ENCODE peak calls at places on chromosomes 1 and 21, in six cellular contexts. N is KBM-7; X is stimulated activated naive CD8-positive, alpha-beta T cell treated with anti-CD3 and anti-CD28 coated beads, Interleukin-15, amount 100 ng/mL, for 72 hours; V is hypothalamus; E is activated T-helper 1 cell treated with anti-CD3 and anti-CD28 coated beads, Interleukin-2, amount 50 U/mL, for 16 hours; D is body of pancreas. W is an unnamed sample.

GRCh38 chr1:218480691-218481099 is 135.6 kb downstream of the TGFB2 start:
- DNase-seq in N (no peak), X (no peak), V (no peak), E (no peak), D (no peak), W (no peak)

GRCh38 chr1:100461222-100461621 is 76.7 kb upstream of the GPR88 start:
- DNase-seq in N (no peak), X (no peak), V (no peak), E (no peak), D (no peak), W (no peak)

GRCh38 chr1:86747304-86747703 is 42.9 kb downstream of the SH3GLB1 start:
- DNase-seq in N (no peak), X (no peak), V (no peak), E (no peak), D (no peak), W (no peak)

GRCh38 chr1:3545363-3546047 is 65.8 kb downstream of the MEGF6 start:
- DNase-seq in N (no peak), X (no peak), V (no peak), E (no peak), D (no peak), W (no peak)

GRCh38 chr1:200245492-200245891 is 164.3 kb downstream of the ZNF281 start:
- DNase-seq in N (no peak), X (no peak), V (no peak), E (no peak), D (peak; percentile 22), W (no peak)

GRCh38 chr1:7259955-7260354 is 474.7 kb downstream of the CAMTA1 start:
- DNase-seq in N (no peak), X (no peak), V (no peak), E (no peak), D (no peak), W (no peak)

GRCh38 chr1:243251544-243251943 is 3.5 kb downstream of the CEP170 start:
- DNase-seq in N (no peak), X (no peak), V (no peak), E (no peak), D (no peak), W (no peak)

GRCh38 chr1:78426398-78426797 is 64.4 kb upstream of the PTGFR start:
- DNase-seq in N (no peak), X (no peak), V (no peak), E (no peak), D (no peak), W (no peak)

GRCh38 chr1:207999274-207999915 is 88.5 kb upstream of the CD34 start:
- DNase-seq in N (no peak), X (no peak), V (no peak), E (no peak), D (no peak), W (no peak)

GRCh38 chr1:153535664-153536585 is at the start of gene S100A6:
- DNase-seq in N (peak; percentile 66), X (peak; percentile 72), V (peak; percentile 43), E (peak; percentile 65), D (peak; percentile 63), W (peak; percentile 51)

GRCh38 chr1:244664353-244664752 is 11.4 kb downstream of the DESI2 start:
- DNase-seq in N (no peak), X (no peak), V (no peak), E (no peak), D (no peak), W (no peak)

GRCh38 chr21:43771698-43772367 is 4.3 kb downstream of the CSTB start:
- DNase-seq in N (no peak), X (no peak), V (no peak), E (no peak), D (no peak), W (no peak)

GRCh38 chr1:160363010-160363409 is 3.9 kb upstream of the NHLH1 start:
- DNase-seq in N (no peak), X (no peak), V (no peak), E (no peak), D (no peak), W (no peak)

GRCh38 chr1:33886452-33886851 is 22.6 kb downstream of the HMGB4 start:
- DNase-seq in N (no peak), X (no peak), V (no peak), E (no peak), D (no peak), W (no peak)

GRCh38 chr1:61993331-61993961 is 201.2 kb upstream of the L1TD1 start:
- DNase-seq in N (no peak), X (no peak), V (no peak), E (no peak), D (no peak), W (no peak)

GRCh38 chr1:117137281-117137680 is 15.7 kb upstream of the TRIM45 start:
- DNase-seq in N (no peak), X (no peak), V (no peak), E (no peak), D (no peak), W (no peak)

GRCh38 chr1:8133657-8134430 is 107.7 kb upstream of the ERRFI1 start:
- DNase-seq in N (no peak), X (no peak), V (no peak), E (no peak), D (peak; percentile 44), W (no peak)

GRCh38 chr1:170664828-170665617 is 1.1 kb downstream of the PRRX1 start:
- DNase-seq in N (no peak), X (no peak), V (peak; percentile 47), E (no peak), D (peak; percentile 19), W (no peak)

GRCh38 chr1:54365020-54365797 is 41.0 kb downstream of the SSBP3 start:
- DNase-seq in N (no peak), X (no peak), V (no peak), E (no peak), D (no peak), W (no peak)

GRCh38 chr1:59261537-59261936 is 35.4 kb upstream of the FGGY start:
- DNase-seq in N (no peak), X (no peak), V (no peak), E (no peak), D (no peak), W (no peak)

GRCh38 chr1:212452323-212453155 is 19.8 kb downstream of the NENF start:
- DNase-seq in N (no peak), X (no peak), V (peak; percentile 60), E (no peak), D (no peak), W (no peak)

GRCh38 chr1:118223426-118223825 is 38.4 kb upstream of the SPAG17 start:
- DNase-seq in N (no peak), X (no peak), V (no peak), E (no peak), D (no peak), W (no peak)

GRCh38 chr1:7915826-7916225 is 24.8 kb downstream of the TNFRSF9 start:
- DNase-seq in N (no peak), X (no peak), V (no peak), E (no peak), D (no peak), W (no peak)

GRCh38 chr1:175192630-175193338 is at the start of gene KIAA0040:
- DNase-seq in N (peak; percentile 83), X (peak; percentile 57), V (no peak), E (peak; percentile 16), D (peak; percentile 88), W (no peak)

GRCh38 chr21:25936776-25937175 is 202.0 kb downstream of the GABPA start:
- DNase-seq in N (no peak), X (no peak), V (no peak), E (no peak), D (no peak), W (no peak)

GRCh38 chr1:37306461-37306860 is 167.9 kb upstream of the ZC3H12A start:
- DNase-seq in N (no peak), X (no peak), V (no peak), E (no peak), D (no peak), W (no peak)

GRCh38 chr1:230350208-230350921 is 75.8 kb downstream of the PGBD5 start:
- DNase-seq in N (no peak), X (no peak), V (no peak), E (no peak), D (no peak), W (no peak)

GRCh38 chr1:157021688-157022087 is 23.9 kb downstream of the ARHGEF11 start:
- DNase-seq in N (no peak), X (no peak), V (no peak), E (no peak), D (no peak), W (no peak)

GRCh38 chr1:45508295-45509151 is 8.4 kb downstream of the MMACHC start:
- DNase-seq in N (no peak), X (no peak), V (no peak), E (no peak), D (no peak), W (no peak)

GRCh38 chr1:59414406-59415133 is 117.7 kb downstream of the FGGY start:
- DNase-seq in N (peak; percentile 74), X (no peak), V (no peak), E (no peak), D (no peak), W (no peak)

GRCh38 chr1:36764796-36765195 is 269.5 kb downstream of the GRIK3 start:
- DNase-seq in N (no peak), X (no peak), V (no peak), E (no peak), D (no peak), W (no peak)

GRCh38 chr1:6459850-6460265 is 6.1 kb downstream of the TNFRSF25 start:
- DNase-seq in N (no peak), X (no peak), V (no peak), E (peak; percentile 59), D (no peak), W (no peak)

GRCh38 chr1:29970747-29971325 is 734.5 kb downstream of the PTPRU start:
- DNase-seq in N (no peak), X (no peak), V (no peak), E (no peak), D (no peak), W (no peak)

GRCh38 chr1:42035205-42035829 is 116.6 kb upstream of the HIVEP3 start:
- DNase-seq in N (peak; percentile 23), X (peak; percentile 67), V (peak; percentile 79), E (peak; percentile 22), D (peak; percentile 63), W (no peak)

GRCh38 chr1:233281711-233282581 is 13.6 kb downstream of the PCNX2 start:
- DNase-seq in N (peak; percentile 41), X (peak; percentile 21), V (no peak), E (no peak), D (no peak), W (no peak)

GRCh38 chr1:169426174-169426716 is 1.0 kb downstream of the CCDC181 start:
- DNase-seq in N (no peak), X (no peak), V (no peak), E (no peak), D (no peak), W (no peak)

GRCh38 chr1:119871881-119872280 is 24.4 kb downstream of the ADAM30 start:
- DNase-seq in N (no peak), X (no peak), V (no peak), E (no peak), D (no peak), W (no peak)